ENCODE peak calls at places on chromosomes 6 and 20, in four cellular contexts. V is HAP-1, L is neuronal stem cell, U is foreskin fibroblast. K is an unnamed sample.

GRCh38 chr20:34732523-34732922 is 28.4 kb downstream of the TP53INP2 start:
- DNase-seq in L (no peak), V (no peak), U (no peak), K (no peak)

GRCh38 chr6:157436200-157436943 is 55.4 kb downstream of the ZDHHC14 start:
- DNase-seq in U (peak), L (no peak), V (no peak), K (no peak)

GRCh38 chr20:9838378-9839295 is at the start of gene PAK5:
- DNase-seq in U (peak), L (peak), V (peak), K (peak)

GRCh38 chr6:10451828-10452509 is 37.1 kb upstream of the TFAP2A start:
- DNase-seq in L (no peak), V (no peak), U (peak), K (no peak)

GRCh38 chr6:41451039-41451438 is 95.1 kb upstream of the FOXP4 start:
- DNase-seq in L (no peak), U (peak), V (no peak), K (no peak)

GRCh38 chr6:133286765-133287164 is 45.6 kb downstream of the EYA4 start:
- DNase-seq in V (peak), L (no peak), U (peak), K (peak)

GRCh38 chr6:123770247-123770949 is 33.3 kb upstream of the NKAIN2 start:
- DNase-seq in U (no peak), V (no peak), L (no peak), K (no peak)

GRCh38 chr6:167146977-167147376 is 10.8 kb downstream of the GPR31 start:
- DNase-seq in V (no peak), L (no peak), U (no peak), K (no peak)

GRCh38 chr6:33419580-33420492 is at the start of gene SYNGAP1:
- DNase-seq in L (no peak), U (peak), V (no peak), K (no peak)

GRCh38 chr20:35463455-35464300 is 8.3 kb downstream of the CEP250 start:
- DNase-seq in V (peak), U (peak), L (peak), K (peak)

GRCh38 chr20:47330933-47331708 is 25.4 kb downstream of the ZMYND8 start:
- DNase-seq in V (no peak), L (no peak), U (peak), K (no peak)

GRCh38 chr6:16707101-16707783 is 54.0 kb downstream of the ATXN1 start:
- DNase-seq in U (peak), L (no peak), V (no peak), K (no peak)

GRCh38 chr6:42263165-42263852 is 45.6 kb upstream of the MRPS10 start:
- DNase-seq in U (no peak), V (no peak), L (no peak), K (no peak)

GRCh38 chr20:35115606-35116005 is 23.0 kb upstream of the TRPC4AP start:
- DNase-seq in L (no peak), V (no peak), U (no peak), K (no peak)

GRCh38 chr6:26388441-26388840 is 5.5 kb downstream of the BTN2A2 start:
- DNase-seq in L (no peak), V (no peak), U (no peak), K (no peak)

GRCh38 chr6:53011993-53012392 is 16.9 kb upstream of the GSTA4 start:
- DNase-seq in L (no peak), V (no peak), U (peak), K (no peak)

GRCh38 chr6:8219352-8219943 is 117.1 kb upstream of the EEF1E1 start:
- DNase-seq in U (peak), V (peak), L (peak), K (peak)

GRCh38 chr6:75223461-75223860 is 17.6 kb upstream of the COL12A1 start:
- DNase-seq in V (no peak), L (no peak), U (peak), K (no peak)

GRCh38 chr6:44248579-44248978 is 1.7 kb downstream of the HSP90AB1 start:
- DNase-seq in V (no peak), U (no peak), L (no peak), K (no peak)

GRCh38 chr20:53126185-53126584 is 154.0 kb downstream of the TSHZ2 start:
- DNase-seq in V (no peak), L (no peak), U (no peak), K (no peak)

GRCh38 chr6:120489941-120490340 is 844.3 kb downstream of the TBC1D32 start:
- DNase-seq in L (no peak), V (no peak), U (no peak), K (no peak)

GRCh38 chr6:4125500-4125899 is 9.9 kb downstream of the ECI2 start:
- DNase-seq in U (no peak), V (no peak), L (no peak), K (no peak)

GRCh38 chr6:159981591-159982245 is 12.8 kb downstream of the IGF2R start:
- DNase-seq in U (peak), V (no peak), L (no peak), K (no peak)

K was measured in putamen.